ENCODE peak calls at places on chromosomes 12 and 14, in four cellular contexts. One of them, this sample, is unnamed.

GRCh38 chr14:100159107-100159864 is at the start of gene DEGS2:
- DNase-seq in sigmoid colon: no peak
- DNase-seq in HEK293T: peak
- DNase-seq in stimulated activated CD4-positive, alpha-beta T cell treated with anti-CD3 and anti-CD28 coated beads, Interleukin-15, amount 100 ng/mL, for 24 hours: peak
- DNase-seq in this sample: no peak

GRCh38 chr12:122148657-122149056 is 25.4 kb downstream of the IL31 start:
- DNase-seq in sigmoid colon: no peak
- DNase-seq in HEK293T: no peak
- DNase-seq in stimulated activated CD4-positive, alpha-beta T cell treated with anti-CD3 and anti-CD28 coated beads, Interleukin-15, amount 100 ng/mL, for 24 hours: no peak
- DNase-seq in this sample: no peak

GRCh38 chr14:105528197-105528858 is 1.9 kb downstream of the TMEM121 start:
- DNase-seq in sigmoid colon: peak
- DNase-seq in HEK293T: peak
- DNase-seq in stimulated activated CD4-positive, alpha-beta T cell treated with anti-CD3 and anti-CD28 coated beads, Interleukin-15, amount 100 ng/mL, for 24 hours: peak
- DNase-seq in this sample: peak

GRCh38 chr14:65261425-65261920 is 151.1 kb upstream of the FUT8 start:
- DNase-seq in HEK293T: no peak
- DNase-seq in stimulated activated CD4-positive, alpha-beta T cell treated with anti-CD3 and anti-CD28 coated beads, Interleukin-15, amount 100 ng/mL, for 24 hours: no peak
- DNase-seq in sigmoid colon: no peak
- DNase-seq in this sample: no peak

GRCh38 chr12:9872743-9873142 is 3.6 kb upstream of the CLEC2B start:
- DNase-seq in stimulated activated CD4-positive, alpha-beta T cell treated with anti-CD3 and anti-CD28 coated beads, Interleukin-15, amount 100 ng/mL, for 24 hours: no peak
- DNase-seq in sigmoid colon: no peak
- DNase-seq in HEK293T: no peak
- DNase-seq in this sample: peak

GRCh38 chr14:101508196-101508947 is 52.9 kb upstream of the DIO3 start:
- DNase-seq in HEK293T: no peak
- DNase-seq in stimulated activated CD4-positive, alpha-beta T cell treated with anti-CD3 and anti-CD28 coated beads, Interleukin-15, amount 100 ng/mL, for 24 hours: no peak
- DNase-seq in sigmoid colon: peak
- DNase-seq in this sample: peak

GRCh38 chr12:46560078-46560477 is 187.5 kb upstream of the SLC38A2 start:
- DNase-seq in HEK293T: no peak
- DNase-seq in sigmoid colon: no peak
- DNase-seq in stimulated activated CD4-positive, alpha-beta T cell treated with anti-CD3 and anti-CD28 coated beads, Interleukin-15, amount 100 ng/mL, for 24 hours: no peak
- DNase-seq in this sample: no peak

GRCh38 chr12:132488127-132489077 is 1.5 kb upstream of the FBRSL1 start:
- DNase-seq in stimulated activated CD4-positive, alpha-beta T cell treated with anti-CD3 and anti-CD28 coated beads, Interleukin-15, amount 100 ng/mL, for 24 hours: peak
- DNase-seq in HEK293T: no peak
- DNase-seq in sigmoid colon: no peak
- DNase-seq in this sample: no peak

GRCh38 chr14:75011356-75012097 is 8.8 kb downstream of the EIF2B2 start:
- DNase-seq in stimulated activated CD4-positive, alpha-beta T cell treated with anti-CD3 and anti-CD28 coated beads, Interleukin-15, amount 100 ng/mL, for 24 hours: peak
- DNase-seq in sigmoid colon: no peak
- DNase-seq in HEK293T: no peak
- DNase-seq in this sample: no peak

GRCh38 chr14:96410119-96410518 is 18.2 kb downstream of the AK7 start:
- DNase-seq in HEK293T: no peak
- DNase-seq in sigmoid colon: no peak
- DNase-seq in stimulated activated CD4-positive, alpha-beta T cell treated with anti-CD3 and anti-CD28 coated beads, Interleukin-15, amount 100 ng/mL, for 24 hours: no peak
- DNase-seq in this sample: no peak

GRCh38 chr14:103546651-103547454 is 15.6 kb downstream of the BAG5 start:
- DNase-seq in stimulated activated CD4-positive, alpha-beta T cell treated with anti-CD3 and anti-CD28 coated beads, Interleukin-15, amount 100 ng/mL, for 24 hours: peak
- DNase-seq in HEK293T: peak
- DNase-seq in sigmoid colon: peak
- DNase-seq in this sample: peak

GRCh38 chr12:96121271-96121711 is 72.9 kb upstream of the ELK3 start:
- DNase-seq in sigmoid colon: no peak
- DNase-seq in stimulated activated CD4-positive, alpha-beta T cell treated with anti-CD3 and anti-CD28 coated beads, Interleukin-15, amount 100 ng/mL, for 24 hours: no peak
- DNase-seq in HEK293T: no peak
- DNase-seq in this sample: no peak

GRCh38 chr12:11863988-11864387 is 206.8 kb upstream of the BCL2L14 start:
- DNase-seq in sigmoid colon: no peak
- DNase-seq in HEK293T: no peak
- DNase-seq in stimulated activated CD4-positive, alpha-beta T cell treated with anti-CD3 and anti-CD28 coated beads, Interleukin-15, amount 100 ng/mL, for 24 hours: no peak
- DNase-seq in this sample: no peak